ENCODE peak calls at places on chromosome 11, in nine cellular contexts. A is H4; R is foreskin fibroblast; Y is GM20000; Q is stimulated activated CD4-positive, alpha-beta T cell treated with anti-CD3 and anti-CD28 coated beads, Interleukin-4, amount 100 ng/mL, for 1 hour; G is right lobe of liver; S is smooth muscle cell of the brain vasculature; I is erythroblast; M is stimulated activated CD8-positive, alpha-beta memory T cell treated with anti-CD3 and anti-CD28 coated beads, Interleukin-15, amount 100 ng/mL, for 1 hour. B is an unnamed sample.

GRCh38 chr11:96103102-96103501 is 179.2 kb upstream of the MTMR2 start:
- DNase-seq in A (no peak), R (peak), Y (no peak), Q (no peak), G (no peak), S (no peak), I (no peak), M (no peak), B (no peak)

GRCh38 chr11:122423886-122424285 is 231.6 kb upstream of the UBASH3B start:
- DNase-seq in A (no peak), R (no peak), Y (no peak), Q (no peak), G (no peak), S (no peak), I (no peak), M (no peak), B (no peak)

GRCh38 chr11:122672892-122673291 is 17.4 kb downstream of the UBASH3B start:
- DNase-seq in A (no peak), R (peak), Y (no peak), Q (no peak), G (peak), S (no peak), I (no peak), M (no peak), B (no peak)

GRCh38 chr11:38476808-38477565 is 1879.0 kb upstream of the RAG2 start:
- DNase-seq in A (peak), R (no peak), Y (no peak), Q (no peak), G (no peak), S (no peak), I (no peak), M (no peak), B (no peak)

GRCh38 chr11:832529-833113 is at the start of gene CD151:
- DNase-seq in A (no peak), R (peak), Y (peak), Q (peak), G (peak), S (no peak), I (peak), M (no peak), B (no peak)

GRCh38 chr11:73099512-73100266 is 42.4 kb downstream of the FCHSD2 start:
- DNase-seq in A (no peak), R (no peak), Y (no peak), Q (no peak), G (no peak), S (no peak), I (no peak), M (no peak), B (no peak)

GRCh38 chr11:34641981-34642380 is 21.1 kb downstream of the EHF start:
- DNase-seq in A (no peak), R (no peak), Y (no peak), Q (no peak), G (no peak), S (no peak), I (no peak), M (no peak), B (no peak)

GRCh38 chr11:1831338-1832180 is 3.2 kb upstream of the SYT8 start:
- DNase-seq in A (no peak), R (no peak), Y (no peak), Q (no peak), G (peak), S (no peak), I (no peak), M (no peak), B (no peak)

GRCh38 chr11:2576116-2576515 is 123.7 kb downstream of the KCNQ1OT1 start:
- DNase-seq in A (no peak), R (no peak), Y (no peak), Q (no peak), G (peak), S (no peak), I (no peak), M (no peak), B (no peak)

GRCh38 chr11:41459602-41460405 is at the start of gene LRRC4C:
- DNase-seq in A (no peak), R (no peak), Y (no peak), Q (no peak), G (no peak), S (no peak), I (no peak), M (no peak), B (no peak)

GRCh38 chr11:122758974-122759373 is 79.3 kb upstream of the CRTAM start:
- DNase-seq in A (peak), R (no peak), Y (no peak), Q (no peak), G (no peak), S (no peak), I (no peak), M (no peak), B (no peak)

GRCh38 chr11:133893381-133893780 is 48.1 kb upstream of the SPATA19 start:
- DNase-seq in A (no peak), R (no peak), Y (no peak), Q (no peak), G (no peak), S (no peak), I (no peak), M (no peak), B (no peak)